ENCODE peak calls at places on chromosomes 12 and 14, in six cellular contexts. Q is amygdala; U is T1000; R is stimulated activated naive CD8-positive, alpha-beta T cell treated with anti-CD3 and anti-CD28 coated beads, Interleukin-15, Interleukin-2, amounts not matched to agents 100 U/mL and 50 U/mL, for 24 hours; V is foreskin keratinocyte; X is lower lobe of right lung. J is an unnamed sample.
A peak's percentile ranks its signal among the peaks of the same experiment; 100 is the strongest.

GRCh38 chr12:42691991-42692557 is 102.5 kb upstream of the PRICKLE1 start:
- DNase-seq in U (no peak), Q (no peak), V (no peak), X (no peak), R (no peak), J (no peak)

GRCh38 chr14:69363964-69364363 is 34.1 kb downstream of the ERH start:
- DNase-seq in V (no peak), X (no peak), R (no peak), Q (no peak), U (no peak), J (no peak)

GRCh38 chr12:10404798-10405197 is 4.8 kb downstream of the KLRC4 start:
- DNase-seq in X (no peak), R (no peak), V (no peak), U (no peak), Q (no peak), J (no peak)

GRCh38 chr12:110547090-110547489 is 36.0 kb downstream of the PPTC7 start:
- DNase-seq in U (no peak), X (no peak), Q (no peak), V (no peak), R (no peak), J (no peak)

GRCh38 chr12:100138048-100138907 is 4.4 kb downstream of the BLTP3B start:
- DNase-seq in R (no peak), X (no peak), V (no peak), U (no peak), Q (peak; percentile 43), J (no peak)

GRCh38 chr12:80188566-80188965 is 89.2 kb downstream of the OTOGL start:
- DNase-seq in R (no peak), V (no peak), Q (no peak), U (no peak), X (no peak), J (no peak)

GRCh38 chr14:69052181-69052601 is 73.1 kb upstream of the ACTN1 start:
- DNase-seq in Q (no peak), U (no peak), V (no peak), R (no peak), X (no peak), J (no peak)

GRCh38 chr12:52020539-52021336 is 14.0 kb downstream of the TAMALIN start:
- DNase-seq in R (peak; percentile 76), V (no peak), Q (no peak), U (peak; percentile 93), X (no peak), J (no peak)

GRCh38 chr14:101119830-101120571 is 216.5 kb upstream of the RTL1 start:
- DNase-seq in U (no peak), Q (no peak), R (no peak), V (no peak), X (no peak), J (no peak)

GRCh38 chr14:77542349-77543239 is 44.0 kb upstream of the ISM2 start:
- DNase-seq in U (no peak), Q (no peak), V (no peak), X (no peak), R (no peak), J (no peak)